ENCODE peak calls at places on chromosomes 7 and 10, in nine cellular contexts. One of them, this sample, is unnamed.
A peak's percentile ranks its signal among the peaks of the same experiment; 100 is the strongest.

GRCh38 chr10:14879801-14880193 is 1.1 kb downstream of the SUV39H2 start:
- DNase-seq in stomach: no peak
- DNase-seq in aorta: no peak
- DNase-seq in GM23248: no peak
- DNase-seq in sigmoid colon: no peak
- DNase-seq in caudate nucleus: no peak
- DNase-seq in cardiac muscle cell: no peak
- DNase-seq in CD8-positive, alpha-beta memory T cell: peak; percentile 27
- DNase-seq in uterus: no peak
- DNase-seq in this sample: no peak

GRCh38 chr7:124033093-124033806 is 383 bp upstream of the TMEM229A start:
- DNase-seq in GM23248: peak; percentile 3
- DNase-seq in sigmoid colon: peak; percentile 54
- DNase-seq in aorta: peak; percentile 37
- DNase-seq in stomach: peak; percentile 86
- DNase-seq in CD8-positive, alpha-beta memory T cell: no peak
- DNase-seq in caudate nucleus: no peak
- DNase-seq in cardiac muscle cell: peak; percentile 42
- DNase-seq in uterus: no peak
- DNase-seq in this sample: peak; percentile 77

GRCh38 chr10:130372222-130372621 is 236.0 kb downstream of the GLRX3 start:
- DNase-seq in stomach: peak; percentile 17
- DNase-seq in GM23248: no peak
- DNase-seq in uterus: no peak
- DNase-seq in CD8-positive, alpha-beta memory T cell: no peak
- DNase-seq in cardiac muscle cell: no peak
- DNase-seq in aorta: no peak
- DNase-seq in sigmoid colon: peak; percentile 42
- DNase-seq in caudate nucleus: no peak
- DNase-seq in this sample: no peak

GRCh38 chr10:11894381-11895107 is 71.4 kb downstream of the PROSER2 start:
- DNase-seq in uterus: no peak
- DNase-seq in caudate nucleus: no peak
- DNase-seq in sigmoid colon: no peak
- DNase-seq in aorta: no peak
- DNase-seq in GM23248: no peak
- DNase-seq in cardiac muscle cell: no peak
- DNase-seq in stomach: no peak
- DNase-seq in CD8-positive, alpha-beta memory T cell: no peak
- DNase-seq in this sample: no peak

GRCh38 chr7:151211155-151211772 is 976 bp upstream of the H2BK1 start:
- DNase-seq in GM23248: no peak
- DNase-seq in uterus: no peak
- DNase-seq in caudate nucleus: no peak
- DNase-seq in stomach: no peak
- DNase-seq in sigmoid colon: no peak
- DNase-seq in CD8-positive, alpha-beta memory T cell: no peak
- DNase-seq in aorta: no peak
- DNase-seq in cardiac muscle cell: no peak
- DNase-seq in this sample: no peak

GRCh38 chr7:51113560-51113959 is 203.0 kb downstream of the COBL start:
- DNase-seq in cardiac muscle cell: no peak
- DNase-seq in sigmoid colon: no peak
- DNase-seq in stomach: no peak
- DNase-seq in aorta: no peak
- DNase-seq in uterus: no peak
- DNase-seq in caudate nucleus: no peak
- DNase-seq in CD8-positive, alpha-beta memory T cell: no peak
- DNase-seq in GM23248: no peak
- DNase-seq in this sample: no peak

GRCh38 chr7:128530855-128531104 is 54.2 kb downstream of the METTL2B start:
- DNase-seq in caudate nucleus: no peak
- DNase-seq in sigmoid colon: no peak
- DNase-seq in stomach: no peak
- DNase-seq in GM23248: no peak
- DNase-seq in aorta: no peak
- DNase-seq in cardiac muscle cell: no peak
- DNase-seq in CD8-positive, alpha-beta memory T cell: no peak
- DNase-seq in uterus: no peak
- DNase-seq in this sample: no peak

GRCh38 chr7:142833174-142834027 is 21.5 kb upstream of the EPHB6 start:
- DNase-seq in CD8-positive, alpha-beta memory T cell: no peak
- DNase-seq in stomach: no peak
- DNase-seq in uterus: no peak
- DNase-seq in aorta: no peak
- DNase-seq in GM23248: peak; percentile 29
- DNase-seq in caudate nucleus: no peak
- DNase-seq in cardiac muscle cell: no peak
- DNase-seq in sigmoid colon: no peak
- DNase-seq in this sample: no peak

GRCh38 chr10:43843331-43844101 is 194.8 kb upstream of the ZNF32 start:
- DNase-seq in uterus: peak; percentile 50
- DNase-seq in caudate nucleus: no peak
- DNase-seq in aorta: peak; percentile 75
- DNase-seq in stomach: no peak
- DNase-seq in cardiac muscle cell: peak; percentile 76
- DNase-seq in CD8-positive, alpha-beta memory T cell: no peak
- DNase-seq in sigmoid colon: peak; percentile 85
- DNase-seq in GM23248: peak; percentile 89
- DNase-seq in this sample: no peak

GRCh38 chr7:28410628-28411578 is 1.4 kb upstream of the CREB5 start:
- DNase-seq in caudate nucleus: no peak
- DNase-seq in sigmoid colon: peak; percentile 85
- DNase-seq in CD8-positive, alpha-beta memory T cell: peak; percentile 6
- DNase-seq in uterus: peak; percentile 77
- DNase-seq in cardiac muscle cell: peak; percentile 70
- DNase-seq in aorta: peak; percentile 65
- DNase-seq in GM23248: peak; percentile 80
- DNase-seq in stomach: no peak
- DNase-seq in this sample: peak; percentile 18

GRCh38 chr10:97499561-97500296 is 1.0 kb downstream of the UBTD1 start:
- DNase-seq in GM23248: peak; percentile 86
- DNase-seq in aorta: peak; percentile 82
- DNase-seq in CD8-positive, alpha-beta memory T cell: peak; percentile 8
- DNase-seq in caudate nucleus: no peak
- DNase-seq in sigmoid colon: peak; percentile 92
- DNase-seq in cardiac muscle cell: peak; percentile 85
- DNase-seq in uterus: peak; percentile 77
- DNase-seq in stomach: peak; percentile 57
- DNase-seq in this sample: peak; percentile 62

GRCh38 chr7:55160539-55160938 is 141.7 kb downstream of the EGFR start:
- DNase-seq in aorta: no peak
- DNase-seq in uterus: no peak
- DNase-seq in cardiac muscle cell: peak; percentile 74
- DNase-seq in GM23248: peak; percentile 82
- DNase-seq in stomach: no peak
- DNase-seq in CD8-positive, alpha-beta memory T cell: no peak
- DNase-seq in caudate nucleus: no peak
- DNase-seq in sigmoid colon: no peak
- DNase-seq in this sample: no peak

GRCh38 chr7:8938036-8938435 is 504.6 kb downstream of the NXPH1 start:
- DNase-seq in sigmoid colon: no peak
- DNase-seq in cardiac muscle cell: no peak
- DNase-seq in caudate nucleus: no peak
- DNase-seq in uterus: no peak
- DNase-seq in stomach: peak; percentile 45
- DNase-seq in GM23248: no peak
- DNase-seq in aorta: no peak
- DNase-seq in CD8-positive, alpha-beta memory T cell: no peak
- DNase-seq in this sample: no peak

GRCh38 chr7:117484988-117485655 is 5.3 kb downstream of the CFTR start:
- DNase-seq in sigmoid colon: no peak
- DNase-seq in cardiac muscle cell: no peak
- DNase-seq in stomach: no peak
- DNase-seq in uterus: no peak
- DNase-seq in CD8-positive, alpha-beta memory T cell: no peak
- DNase-seq in caudate nucleus: no peak
- DNase-seq in aorta: no peak
- DNase-seq in GM23248: no peak
- DNase-seq in this sample: no peak

GRCh38 chr10:106560925-106561640 is 603.4 kb downstream of the SORCS1 start:
- DNase-seq in sigmoid colon: no peak
- DNase-seq in stomach: no peak
- DNase-seq in caudate nucleus: no peak
- DNase-seq in CD8-positive, alpha-beta memory T cell: no peak
- DNase-seq in aorta: no peak
- DNase-seq in GM23248: peak; percentile 73
- DNase-seq in cardiac muscle cell: peak; percentile 75
- DNase-seq in uterus: no peak
- DNase-seq in this sample: no peak

GRCh38 chr10:97534746-97535367 is 36.1 kb downstream of the UBTD1 start:
- DNase-seq in stomach: no peak
- DNase-seq in cardiac muscle cell: peak; percentile 56
- DNase-seq in sigmoid colon: no peak
- DNase-seq in aorta: peak; percentile 59
- DNase-seq in uterus: no peak
- DNase-seq in CD8-positive, alpha-beta memory T cell: no peak
- DNase-seq in GM23248: peak; percentile 61
- DNase-seq in caudate nucleus: no peak
- DNase-seq in this sample: peak; percentile 59

GRCh38 chr10:21496285-21497176 is 29.0 kb downstream of the SKIDA1 start:
- DNase-seq in stomach: peak; percentile 34
- DNase-seq in cardiac muscle cell: peak; percentile 54
- DNase-seq in sigmoid colon: peak; percentile 74
- DNase-seq in uterus: no peak
- DNase-seq in CD8-positive, alpha-beta memory T cell: peak; percentile 50
- DNase-seq in GM23248: peak; percentile 72
- DNase-seq in caudate nucleus: peak; percentile 27
- DNase-seq in aorta: peak; percentile 62
- DNase-seq in this sample: peak; percentile 60

DNA sequence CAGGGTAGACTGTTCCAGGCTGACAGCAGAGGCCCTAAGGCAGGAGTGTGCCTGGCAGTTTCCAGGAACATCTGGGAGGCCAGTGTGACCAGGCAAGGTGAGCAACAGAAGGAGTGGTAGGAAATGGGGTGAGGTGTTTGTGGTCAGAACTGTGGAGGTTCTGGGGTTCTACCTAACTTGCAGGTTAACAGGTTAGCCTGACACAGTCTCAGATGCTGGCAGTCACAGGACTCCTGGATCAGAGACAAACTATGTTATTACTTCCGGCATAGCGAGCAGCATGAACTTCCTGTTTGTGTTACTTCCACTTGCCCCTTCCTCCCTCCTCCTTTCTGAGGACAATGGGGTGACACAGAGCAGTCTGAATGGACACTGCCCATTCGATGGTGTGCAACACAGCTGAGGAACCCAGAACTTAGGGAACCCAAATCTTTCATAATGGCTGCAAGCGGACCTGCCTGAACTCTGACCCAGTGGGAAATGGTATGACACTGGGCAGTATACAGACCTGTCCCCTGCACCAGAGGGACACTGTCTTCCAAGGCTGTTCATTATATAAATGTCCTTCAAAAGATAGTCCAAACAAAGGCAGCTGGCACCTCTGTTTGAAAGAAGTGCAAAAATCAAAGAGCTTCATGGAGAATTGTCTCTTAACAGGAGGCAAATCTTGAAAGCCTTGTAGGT is 3.9 kb upstream of the SAR1A start:
- DNase-seq in GM23248: no peak
- DNase-seq in CD8-positive, alpha-beta memory T cell: peak; percentile 51
- DNase-seq in caudate nucleus: no peak
- DNase-seq in uterus: no peak
- DNase-seq in stomach: no peak
- DNase-seq in cardiac muscle cell: no peak
- DNase-seq in sigmoid colon: no peak
- DNase-seq in aorta: no peak
- DNase-seq in this sample: no peak
- H3K27ac ChIP-seq in GM23248: no peak overlapping the region
- H3K27ac ChIP-seq in CD8-positive, alpha-beta memory T cell: peak overlapping the region; percentile 1
- H3K27ac ChIP-seq in caudate nucleus: no peak overlapping the region
- H3K27ac ChIP-seq in uterus: no peak overlapping the region
- H3K27ac ChIP-seq in stomach: peak overlapping the region; percentile 72
- H3K27ac ChIP-seq in cardiac muscle cell: no peak overlapping the region
- H3K27ac ChIP-seq in sigmoid colon: no peak overlapping the region
- H3K27ac ChIP-seq in aorta: no peak overlapping the region
- H3K27ac ChIP-seq in this sample: peak overlapping the region; percentile 60

GRCh38 chr10:17790631-17791030 is 18.5 kb upstream of the MRC1 start:
- DNase-seq in cardiac muscle cell: no peak
- DNase-seq in sigmoid colon: no peak
- DNase-seq in caudate nucleus: no peak
- DNase-seq in stomach: no peak
- DNase-seq in GM23248: peak; percentile 17
- DNase-seq in aorta: no peak
- DNase-seq in CD8-positive, alpha-beta memory T cell: no peak
- DNase-seq in uterus: no peak
- DNase-seq in this sample: no peak
- H3K27ac ChIP-seq in cardiac muscle cell: no peak overlapping the region
- H3K27ac ChIP-seq in sigmoid colon: no peak overlapping the region
- H3K27ac ChIP-seq in caudate nucleus: no peak overlapping the region
- H3K27ac ChIP-seq in stomach: no peak overlapping the region
- H3K27ac ChIP-seq in GM23248: no peak overlapping the region
- H3K27ac ChIP-seq in aorta: no peak overlapping the region
- H3K27ac ChIP-seq in CD8-positive, alpha-beta memory T cell: no peak overlapping the region
- H3K27ac ChIP-seq in uterus: no peak overlapping the region
- H3K27ac ChIP-seq in this sample: no peak overlapping the region

DNA sequence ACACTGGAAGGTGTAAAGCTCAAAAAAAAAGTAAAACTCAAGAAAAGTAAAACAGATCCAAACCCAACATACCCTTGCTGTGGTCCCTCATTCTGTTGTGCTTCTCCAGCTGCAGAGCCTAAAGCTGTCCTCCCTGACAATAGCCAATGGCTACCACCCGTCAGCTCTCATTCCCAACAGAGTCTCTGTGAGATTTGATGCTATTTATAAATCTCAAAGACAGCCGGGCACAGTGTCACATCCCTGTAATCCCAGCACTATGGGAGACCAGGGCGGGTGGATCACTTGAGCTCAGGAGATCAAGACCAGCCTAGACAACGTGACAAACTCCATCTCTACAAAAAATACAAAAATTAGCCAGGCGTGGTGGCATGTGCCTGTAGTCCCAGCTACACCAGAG is 116.0 kb downstream of the KMT2E start:
- DNase-seq in cardiac muscle cell: no peak
- DNase-seq in stomach: no peak
- DNase-seq in sigmoid colon: no peak
- DNase-seq in caudate nucleus: no peak
- DNase-seq in aorta: no peak
- DNase-seq in GM23248: no peak
- DNase-seq in uterus: no peak
- DNase-seq in CD8-positive, alpha-beta memory T cell: no peak
- DNase-seq in this sample: no peak
- H3K27ac ChIP-seq in cardiac muscle cell: no peak overlapping the region
- H3K27ac ChIP-seq in stomach: no peak overlapping the region
- H3K27ac ChIP-seq in sigmoid colon: no peak overlapping the region
- H3K27ac ChIP-seq in caudate nucleus: no peak overlapping the region
- H3K27ac ChIP-seq in aorta: no peak overlapping the region
- H3K27ac ChIP-seq in GM23248: no peak overlapping the region
- H3K27ac ChIP-seq in uterus: no peak overlapping the region
- H3K27ac ChIP-seq in CD8-positive, alpha-beta memory T cell: no peak overlapping the region
- H3K27ac ChIP-seq in this sample: peak overlapping the region; percentile 66

DNA sequence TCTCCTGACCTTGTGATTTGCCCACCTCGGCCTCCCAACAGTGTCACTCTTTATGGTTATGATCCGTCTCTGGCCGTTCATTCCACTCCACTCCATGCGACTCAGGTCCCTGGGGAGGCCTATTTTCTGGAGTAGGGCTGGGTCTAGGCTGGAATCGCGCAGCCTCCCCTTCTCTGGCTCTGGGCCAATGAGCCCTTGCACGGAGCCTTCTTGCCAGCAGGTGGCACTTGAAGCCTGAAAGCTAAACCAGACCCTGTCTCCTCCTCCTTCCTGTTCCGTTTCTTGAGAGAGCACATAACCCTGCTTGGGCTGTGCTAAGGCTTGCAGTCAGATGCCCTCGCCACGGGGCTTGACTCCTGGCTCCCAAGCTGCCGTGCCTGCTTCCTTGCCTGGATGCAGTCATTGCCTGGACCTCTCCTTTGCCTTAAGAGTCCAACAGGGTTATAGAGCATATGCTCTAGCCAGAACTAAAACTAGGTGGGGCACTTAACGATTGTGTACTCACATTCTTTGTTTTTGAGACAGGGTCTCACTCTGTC is 9.6 kb upstream of the DNAJB12 start:
- DNase-seq in stomach: peak; percentile 91
- DNase-seq in uterus: peak; percentile 91
- DNase-seq in CD8-positive, alpha-beta memory T cell: peak; percentile 83
- DNase-seq in aorta: peak; percentile 92
- DNase-seq in GM23248: peak; percentile 96
- DNase-seq in cardiac muscle cell: peak; percentile 97
- DNase-seq in caudate nucleus: no peak
- DNase-seq in sigmoid colon: peak; percentile 94
- DNase-seq in this sample: peak; percentile 69
- H3K27ac ChIP-seq in stomach: peak overlapping the region; percentile 44
- H3K27ac ChIP-seq in uterus: peak overlapping the region; percentile 40
- H3K27ac ChIP-seq in CD8-positive, alpha-beta memory T cell: no peak overlapping the region
- H3K27ac ChIP-seq in aorta: no peak overlapping the region
- H3K27ac ChIP-seq in GM23248: peak overlapping the region; percentile 84
- H3K27ac ChIP-seq in cardiac muscle cell: peak overlapping the region; percentile 21
- H3K27ac ChIP-seq in caudate nucleus: no peak overlapping the region
- H3K27ac ChIP-seq in sigmoid colon: peak overlapping the region; percentile 65
- H3K27ac ChIP-seq in this sample: no peak overlapping the region